ENCODE peak calls at places on chromosomes 13 and 19, in five cellular contexts. N is HCT116, Z is chondrocyte, P is astrocyte, Q is heart right ventricle. A is an unnamed sample.

GRCh38 chr13:27054760-27055159 is 116.9 kb downstream of the USP12 start:
- DNase-seq in Z (no peak), P (no peak), Q (no peak), N (no peak), A (no peak)

GRCh38 chr19:2540646-2541454 is 64.9 kb downstream of the GADD45B start:
- DNase-seq in P (peak; percentile 98), N (peak; percentile 90), Q (peak; percentile 87), Z (peak; percentile 99), A (peak; percentile 97)

GRCh38 chr19:2514981-2515518 is 39.1 kb downstream of the GADD45B start:
- DNase-seq in P (no peak), Z (no peak), Q (no peak), N (no peak), A (no peak)

GRCh38 chr13:75749407-75749806 is 113.3 kb downstream of the LMO7 start:
- DNase-seq in Q (no peak), P (peak; percentile 45), Z (no peak), N (no peak), A (no peak)

GRCh38 chr13:94154362-94154761 is 325.1 kb downstream of the DCT start:
- DNase-seq in P (peak; percentile 66), Z (no peak), N (no peak), Q (no peak), A (no peak)

GRCh38 chr13:48851707-48852106 is 124.0 kb upstream of the FNDC3A start:
- DNase-seq in Q (no peak), Z (no peak), P (no peak), N (no peak), A (no peak)

GRCh38 chr19:16091546-16092475 is 15.5 kb downstream of the TPM4 start:
- DNase-seq in N (no peak), P (no peak), Q (no peak), Z (no peak), A (no peak)

GRCh38 chr19:15461694-15462093 is 2.6 kb downstream of the RASAL3 start:
- DNase-seq in Z (no peak), N (no peak), Q (no peak), P (no peak), A (no peak)

GRCh38 chr13:92727118-92727517 is 499.5 kb upstream of the GPC6 start:
- DNase-seq in Q (no peak), N (no peak), P (no peak), Z (no peak), A (no peak)

GRCh38 chr19:23996549-23996948 is 81.9 kb downstream of the ZNF726 start:
- DNase-seq in P (no peak), Z (no peak), N (peak; percentile 3), Q (no peak), A (no peak)

GRCh38 chr13:96294930-96295657 is 205.2 kb downstream of the HS6ST3 start:
- DNase-seq in N (no peak), Z (no peak), Q (no peak), P (no peak), A (no peak)

GRCh38 chr13:96297360-96297759 is 207.5 kb downstream of the HS6ST3 start:
- DNase-seq in P (no peak), N (no peak), Q (no peak), Z (no peak), A (no peak)

GRCh38 chr13:96299235-96299634 is 209.3 kb downstream of the HS6ST3 start:
- DNase-seq in Z (no peak), P (no peak), N (no peak), Q (no peak), A (no peak)
- TF ChIP-seq CTCF in Z (no peak), P (no peak), N (no peak), Q (no peak), A (no peak)

GRCh38 chr19:58558623-58559274 is 338 bp upstream of the UBE2M start:
- DNase-seq in P (peak; percentile 91), N (peak; percentile 98), Q (peak; percentile 100), Z (peak; percentile 99), A (peak; percentile 100)

GRCh38 chr19:58556633-58557252 is 1.7 kb downstream of the UBE2M start:
- DNase-seq in N (no peak), Q (no peak), Z (peak; percentile 26), P (no peak), A (no peak)

GRCh38 chr19:58557253-58558065 is 952 bp downstream of the UBE2M start:
- DNase-seq in Q (no peak), P (no peak), Z (peak; percentile 64), N (no peak), A (no peak)

GRCh38 chr19:58559275-58560006 is 1.0 kb upstream of the UBE2M start:
- DNase-seq in Q (peak; percentile 90), P (peak; percentile 86), Z (peak; percentile 97), N (peak; percentile 90), A (peak; percentile 95)

DNA sequence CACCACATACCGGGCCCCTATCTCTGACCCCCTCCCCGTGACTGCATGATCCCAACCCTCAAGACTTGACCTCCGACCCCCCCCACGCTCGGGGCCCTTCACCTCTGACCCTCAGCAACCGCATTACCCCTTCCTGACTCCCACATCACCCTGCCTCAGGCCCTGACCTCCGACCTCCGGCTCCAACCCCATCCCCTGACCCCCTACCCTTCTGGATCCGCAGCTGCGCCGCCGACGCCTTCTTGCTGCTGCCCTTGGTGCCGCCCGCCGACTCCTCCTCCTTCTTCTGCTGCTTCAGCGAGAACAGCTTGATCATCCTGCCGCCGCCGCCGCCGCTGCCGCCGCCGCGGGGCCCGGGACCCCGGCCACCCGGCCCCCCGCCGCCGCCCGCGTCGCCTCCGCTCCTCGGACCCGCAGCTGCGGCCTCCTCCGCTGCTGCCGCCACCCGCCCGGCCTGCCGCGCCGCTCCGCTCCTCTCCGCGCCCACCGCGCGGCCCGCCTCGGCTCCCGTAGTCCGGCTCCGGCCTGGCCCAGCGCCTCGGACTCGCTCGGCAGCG is at the start of gene UBE2M:
- DNase-seq in Q (peak; percentile 63), P (peak; percentile 31), Z (peak; percentile 82), N (no peak), A (no peak)
- TF ChIP-seq CTCF in Q (no peak), P (no peak), Z (no peak), N (no peak), A (no peak)

GRCh38 chr19:1365306-1365963 is 18.3 kb upstream of the NDUFS7 start:
- DNase-seq in Z (no peak), N (no peak), Q (no peak), P (no peak), A (no peak)

GRCh38 chr19:1363599-1363998 is 20.1 kb upstream of the NDUFS7 start:
- DNase-seq in P (no peak), Q (no peak), N (no peak), Z (no peak), A (no peak)

GRCh38 chr19:1362385-1363257 is 21.1 kb upstream of the NDUFS7 start:
- DNase-seq in Q (no peak), Z (no peak), P (no peak), N (no peak), A (no peak)

GRCh38 chr19:1365964-1366695 is 17.6 kb upstream of the NDUFS7 start:
- DNase-seq in Z (no peak), P (no peak), Q (no peak), N (no peak), A (no peak)

DNA sequence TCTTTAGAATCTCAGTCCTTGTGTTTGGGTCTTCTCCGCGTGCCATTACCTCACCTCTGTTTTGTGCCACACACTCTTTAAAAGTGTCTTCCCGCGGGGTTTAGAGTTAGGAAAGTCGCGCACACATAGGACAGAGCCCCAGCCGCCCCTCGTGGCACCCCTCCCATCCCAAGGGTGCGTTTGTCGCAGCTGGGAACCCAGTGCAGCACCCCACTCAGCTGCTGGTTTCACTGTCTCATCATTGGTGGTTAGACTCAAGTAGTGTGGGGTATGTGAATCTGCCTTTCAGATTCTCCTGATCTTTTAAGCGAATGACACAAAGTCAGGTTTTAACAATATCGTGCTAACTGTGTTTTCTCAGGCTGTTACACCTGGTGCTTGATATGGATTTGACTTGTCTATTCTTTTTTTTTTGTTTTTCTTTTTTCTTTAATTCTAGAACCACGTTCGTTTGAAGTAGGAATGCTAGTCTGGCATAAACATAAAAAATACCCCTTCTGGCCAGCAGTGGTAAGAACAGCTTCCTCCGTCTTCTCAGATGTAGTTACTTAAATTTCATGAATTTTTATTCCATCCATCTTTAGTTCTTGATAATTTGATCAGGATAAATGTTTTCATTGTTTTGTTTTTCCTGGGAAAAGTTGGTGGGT is 19.5 kb upstream of the NDUFS7 start:
- DNase-seq in P (no peak), Z (no peak), N (no peak), Q (no peak), A (no peak)
- TF ChIP-seq CTCF in P (peak; percentile 38), Z (peak; percentile 67), N (no peak), Q (no peak), A (peak; percentile 39)

GRCh38 chr19:19630062-19630414 is 2.0 kb upstream of the LPAR2 start:
- DNase-seq in Q (no peak), P (no peak), N (no peak), Z (no peak), A (no peak)
- TF ChIP-seq CTCF in Q (no peak), P (no peak), N (no peak), Z (no peak), A (no peak)

GRCh38 chr13:74040200-74040599 is 94.0 kb downstream of the KLF12 start:
- DNase-seq in Q (peak; percentile 33), P (no peak), Z (no peak), N (peak; percentile 49), A (no peak)
- TF ChIP-seq CTCF in Q (peak; percentile 56), P (peak; percentile 44), Z (peak; percentile 72), N (peak; percentile 23), A (peak; percentile 57)